ENCODE peak calls at places on chromosomes 1 and 21, in four cellular contexts. G is bronchial epithelial cell, X is mesothelial cell of epicardium, F is astrocyte of the cerebellum. Q is an unnamed sample.

GRCh38 chr1:201103666-201104065 is 8.6 kb downstream of the CACNA1S start:
- DNase-seq in F (no peak), X (no peak), G (no peak), Q (no peak)

GRCh38 chr1:248757784-248758195 is 2.2 kb upstream of the LYPD8 start:
- DNase-seq in X (no peak), F (no peak), G (no peak), Q (no peak)

GRCh38 chr1:59638172-59638800 is 176.5 kb upstream of the HOOK1 start:
- DNase-seq in G (no peak), F (peak), X (no peak), Q (no peak)

GRCh38 chr1:32696041-32696440 is 6.5 kb downstream of the SYNC start:
- DNase-seq in F (no peak), X (no peak), G (no peak), Q (no peak)

GRCh38 chr1:216626394-216627067 is 96.7 kb downstream of the ESRRG start:
- DNase-seq in F (no peak), X (no peak), G (no peak), Q (no peak)

GRCh38 chr1:97013904-97014303 is 292.3 kb downstream of the PTBP2 start:
- DNase-seq in G (no peak), X (no peak), F (peak), Q (no peak)

GRCh38 chr1:177687544-177687943 is 282.3 kb downstream of the SEC16B start:
- DNase-seq in G (no peak), F (no peak), X (no peak), Q (no peak)

GRCh38 chr1:9066945-9067807 is 2.3 kb downstream of the SLC2A5 start:
- DNase-seq in G (peak), X (no peak), F (peak), Q (peak)

GRCh38 chr1:197437891-197438853 is 170.1 kb downstream of the CRB1 start:
- DNase-seq in G (no peak), F (no peak), X (no peak), Q (no peak)

GRCh38 chr1:205567716-205568115 is 63.2 kb downstream of the CDK18 start:
- DNase-seq in G (no peak), X (no peak), F (no peak), Q (peak)

GRCh38 chr1:29230204-29230552 is 556 bp downstream of the MECR start:
- DNase-seq in X (no peak), F (no peak), G (no peak), Q (no peak)

GRCh38 chr1:233094691-233095090 is 144.3 kb downstream of the NTPCR start:
- DNase-seq in F (no peak), X (no peak), G (no peak), Q (no peak)

GRCh38 chr1:156496211-156496761 is 4.3 kb downstream of the MEF2D start:
- DNase-seq in F (no peak), G (no peak), X (no peak), Q (peak)

GRCh38 chr1:119674110-119674509 is 26.0 kb upstream of the ZNF697 start:
- DNase-seq in F (no peak), X (no peak), G (peak), Q (no peak)

GRCh38 chr1:90613371-90613770 is 103.7 kb downstream of the BARHL2 start:
- DNase-seq in X (no peak), F (no peak), G (no peak), Q (no peak)

GRCh38 chr1:116433283-116434257 is 60.5 kb downstream of the ATP1A1 start:
- DNase-seq in X (no peak), F (no peak), G (peak), Q (peak)

GRCh38 chr1:172885976-172886375 is 164.8 kb downstream of the TNFSF18 start:
- DNase-seq in G (peak), X (no peak), F (no peak), Q (no peak)

GRCh38 chr1:212609701-212610574 is 1.4 kb downstream of the ATF3 start:
- DNase-seq in G (no peak), X (no peak), F (no peak), Q (no peak)

GRCh38 chr21:16455978-16456377 is 726.2 kb downstream of the USP25 start:
- DNase-seq in X (no peak), G (no peak), F (peak), Q (no peak)

GRCh38 chr1:226627924-226628623 is 79.5 kb downstream of the STUM start:
- DNase-seq in G (no peak), X (no peak), F (no peak), Q (peak)

GRCh38 chr21:42833439-42833815 is 45.9 kb downstream of the WDR4 start:
- DNase-seq in G (peak), F (no peak), X (peak), Q (peak)

GRCh38 chr1:21774835-21775541 is 8.0 kb downstream of the USP48 start:
- DNase-seq in F (no peak), G (no peak), X (no peak), Q (no peak)

GRCh38 chr1:32828341-32828740 is 10.9 kb downstream of the S100PBP start:
- DNase-seq in X (no peak), F (no peak), G (no peak), Q (no peak)

GRCh38 chr1:230072296-230072695 is 5.3 kb downstream of the GALNT2 start:
- DNase-seq in X (peak), F (no peak), G (no peak), Q (no peak)

GRCh38 chr1:226125831-226126230 is 60.7 kb downstream of the ACBD3 start:
- DNase-seq in F (no peak), G (no peak), X (no peak), Q (no peak)

GRCh38 chr21:44865561-44866280 is 7.8 kb downstream of the PTTG1IP start:
- DNase-seq in F (no peak), G (no peak), X (no peak), Q (no peak)

GRCh38 chr1:221336141-221336540 is 405.7 kb downstream of the DUSP10 start:
- DNase-seq in X (no peak), G (no peak), F (no peak), Q (no peak)

GRCh38 chr1:59833022-59833421 is 18.3 kb downstream of the HOOK1 start:
- DNase-seq in X (no peak), G (peak), F (no peak), Q (no peak)

GRCh38 chr1:181635108-181635507 is 151.8 kb downstream of the CACNA1E start:
- DNase-seq in G (no peak), F (no peak), X (no peak), Q (no peak)

GRCh38 chr21:26949830-26950229 is 17.1 kb downstream of the ADAMTS5 start:
- DNase-seq in X (no peak), G (no peak), F (no peak), Q (no peak)

Q was measured in sciatic nerve.